ENCODE peak calls at places on chromosomes 16 and 17, in seven cellular contexts. T, I, Z, K, L, V and U are unnamed samples.

GRCh38 chr16:67538666-67539101 is 10.1 kb downstream of the RIPOR1 start:
- DNase-seq in V (no peak), L (no peak), Z (peak), I (peak), K (no peak), T (no peak), U (no peak)

GRCh38 chr16:12639044-12639443 is 164.6 kb downstream of the CPPED1 start:
- DNase-seq in K (no peak), L (no peak), V (peak), I (no peak), T (peak), Z (peak), U (no peak)

GRCh38 chr16:81707411-81708321 is 71.4 kb upstream of the PLCG2 start:
- DNase-seq in K (peak), L (no peak), Z (peak), T (peak), V (peak), I (peak), U (no peak)

GRCh38 chr16:55000595-55000994 is 69.9 kb downstream of the IRX5 start:
- DNase-seq in V (no peak), I (no peak), L (no peak), K (no peak), Z (peak), T (peak), U (no peak)

GRCh38 chr16:86668136-86668535 is 89.8 kb downstream of the FOXL1 start:
- DNase-seq in L (no peak), I (no peak), Z (peak), T (peak), V (no peak), K (no peak), U (no peak)

GRCh38 chr17:49523706-49524472 is 28.8 kb downstream of the NGFR start:
- DNase-seq in L (no peak), V (no peak), T (peak), K (no peak), Z (no peak), I (peak), U (peak)

GRCh38 chr17:41665566-41666335 is 22.9 kb upstream of the EIF1 start:
- DNase-seq in L (no peak), T (peak), Z (peak), V (no peak), K (peak), I (peak), U (no peak)

GRCh38 chr17:81044764-81045589 is 10.0 kb downstream of the BAIAP2 start:
- DNase-seq in Z (peak), V (no peak), K (peak), L (peak), I (peak), T (peak), U (no peak)

GRCh38 chr17:81061027-81061426 is 26.1 kb downstream of the BAIAP2 start:
- DNase-seq in V (no peak), K (no peak), T (no peak), L (no peak), I (no peak), Z (no peak), U (no peak)

GRCh38 chr16:1283296-1283695 is 26.1 kb upstream of the UBE2I start:
- DNase-seq in K (no peak), Z (no peak), V (no peak), L (no peak), T (no peak), I (no peak), U (no peak)

GRCh38 chr16:74216319-74216718 is 80.3 kb upstream of the PSMD7 start:
- DNase-seq in T (peak), I (no peak), Z (peak), L (no peak), K (no peak), V (no peak), U (no peak)

GRCh38 chr17:7854851-7855642 is at the start of gene TMEM88:
- DNase-seq in I (no peak), K (peak), L (no peak), V (no peak), Z (no peak), T (no peak), U (no peak)

GRCh38 chr16:30567160-30567990 is 4.1 kb downstream of the ZNF688 start:
- DNase-seq in T (peak), V (no peak), L (no peak), I (no peak), Z (no peak), K (no peak), U (no peak)

GRCh38 chr16:12341966-12342365 is 365.4 kb downstream of the SNX29 start:
- DNase-seq in T (peak), L (no peak), K (no peak), Z (no peak), I (no peak), V (no peak), U (no peak)

GRCh38 chr17:63358111-63358839 is 87.8 kb downstream of the CYB561 start:
- DNase-seq in K (no peak), V (peak), I (no peak), T (peak), Z (peak), L (peak), U (no peak)

GRCh38 chr16:22372882-22373661 is 1.3 kb downstream of the CDR2 start:
- DNase-seq in Z (no peak), L (no peak), I (no peak), V (no peak), K (no peak), T (no peak), U (no peak)

GRCh38 chr17:58520843-58521430 is 6.5 kb upstream of the MTMR4 start:
- DNase-seq in Z (no peak), T (peak), I (no peak), V (no peak), L (no peak), K (no peak), U (no peak)

GRCh38 chr16:10572611-10573010 is 7.8 kb downstream of the EMP2 start:
- DNase-seq in Z (no peak), V (no peak), K (no peak), T (no peak), I (no peak), L (no peak), U (no peak)

GRCh38 chr17:2090210-2090641 is 35.3 kb downstream of the HIC1 start:
- DNase-seq in T (no peak), Z (no peak), V (no peak), K (no peak), I (no peak), L (no peak), U (no peak)

GRCh38 chr17:61399131-61400057 is at the start of gene TBX2:
- DNase-seq in Z (peak), V (peak), K (peak), I (peak), T (peak), L (peak), U (no peak)

GRCh38 chr16:22353188-22353919 is 21.1 kb downstream of the CDR2 start:
- DNase-seq in T (peak), V (peak), I (no peak), L (no peak), K (no peak), Z (peak), U (no peak)

GRCh38 chr17:76078859-76079576 is at the start of gene ZACN:
- DNase-seq in K (no peak), I (no peak), T (no peak), V (no peak), Z (no peak), L (no peak), U (no peak)

GRCh38 chr17:8857919-8858318 is 9.6 kb downstream of the PIK3R6 start:
- DNase-seq in L (peak), Z (peak), T (peak), K (no peak), I (no peak), V (peak), U (no peak)

GRCh38 chr17:8732406-8733065 is 12.1 kb downstream of the CCDC42 start:
- DNase-seq in Z (no peak), L (no peak), V (no peak), I (no peak), K (no peak), T (peak), U (no peak)

GRCh38 chr17:17360087-17360730 is 57.0 kb downstream of the NT5M start:
- DNase-seq in V (no peak), K (no peak), Z (no peak), I (no peak), T (no peak), L (no peak), U (no peak)
- TF ChIP-seq CTCF in V (no peak), K (no peak), Z (no peak), I (no peak), T (no peak), L (no peak), U (no peak)

DNA sequence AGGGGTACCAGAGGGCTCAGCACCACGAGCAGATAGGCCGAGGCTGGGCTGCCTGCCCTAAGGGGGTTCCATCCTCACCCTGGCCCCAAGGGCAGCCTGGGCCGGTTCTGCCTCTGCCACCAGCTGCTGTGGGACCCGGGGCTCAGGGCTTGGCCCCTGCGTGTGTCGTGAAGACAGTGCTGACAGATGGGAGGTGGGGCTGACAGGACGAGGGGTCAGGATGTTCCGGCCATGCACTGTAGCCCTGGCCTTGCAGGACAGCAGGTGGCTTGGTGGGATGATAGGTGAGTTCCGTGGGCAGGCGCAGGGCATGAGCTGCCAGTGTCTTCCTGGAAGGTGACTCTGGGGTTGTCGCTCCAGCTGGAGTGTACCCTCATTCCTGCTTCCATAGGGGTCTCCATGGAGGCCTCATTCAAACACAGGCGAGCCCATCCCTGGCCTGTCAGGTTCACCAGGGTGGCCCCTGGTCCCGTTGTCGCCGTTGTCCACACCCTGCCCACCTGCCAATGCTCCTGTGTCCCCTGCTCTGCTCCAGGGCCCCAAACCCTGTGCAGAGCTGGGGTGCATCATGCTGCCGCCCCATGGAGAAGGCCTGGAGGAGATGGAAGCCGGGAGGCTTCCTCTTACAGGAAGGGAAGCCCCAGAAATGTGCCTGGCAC is 57.2 kb downstream of the WDR45B start:
- DNase-seq in L (no peak), K (no peak), V (no peak), I (no peak), Z (no peak), T (no peak), U (no peak)
- H3K4me3 ChIP-seq in L (no peak), K (no peak), V (no peak), I (no peak), Z (no peak), T (no peak), U (no peak)

DNA sequence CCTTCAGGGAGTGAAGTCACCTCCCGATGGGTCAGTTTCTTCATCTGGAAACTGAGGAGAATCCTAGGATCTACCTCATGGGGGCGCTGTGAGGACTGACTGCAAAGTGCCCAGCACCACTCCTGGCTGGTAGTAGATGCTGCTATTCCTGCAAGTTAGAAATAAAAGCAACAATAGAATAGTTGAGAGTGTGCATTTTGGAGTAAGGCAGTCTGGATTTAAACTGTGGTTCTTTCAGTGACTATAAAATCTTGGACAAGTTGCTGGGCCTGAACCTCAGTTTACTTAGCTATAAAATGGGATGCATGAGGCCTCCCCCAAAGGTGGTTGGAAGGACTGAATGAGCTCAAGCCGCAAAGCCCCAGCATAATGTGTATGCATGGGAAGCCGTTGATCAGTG is 70.6 kb downstream of the CYB5B start:
- DNase-seq in L (no peak), V (no peak), T (peak), Z (no peak), I (no peak), K (no peak), U (no peak)
- TF ChIP-seq CTCF in L (peak), V (no peak), T (peak), Z (peak), I (no peak), K (no peak), U (peak)

DNA sequence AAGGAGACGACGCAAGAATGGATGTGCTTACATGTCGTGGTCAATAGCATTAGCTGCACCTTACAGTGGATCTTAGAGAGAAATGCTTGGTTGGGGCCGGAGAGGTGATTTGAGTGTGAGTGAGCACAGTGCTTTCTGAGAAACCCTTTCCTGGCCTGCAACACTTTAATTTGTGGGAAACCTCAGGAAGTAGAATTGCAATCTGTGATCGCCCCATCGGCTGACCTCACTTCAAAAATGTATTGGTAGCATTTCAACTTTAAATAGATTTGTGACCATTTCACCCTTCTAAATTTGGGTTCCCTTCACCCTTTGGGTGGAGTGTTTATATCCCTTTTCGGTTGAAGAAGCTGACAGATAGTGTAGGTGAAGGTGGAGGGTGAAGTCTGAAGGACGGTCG is 13.2 kb downstream of the PRKCB start:
- DNase-seq in T (no peak), L (no peak), V (no peak), I (no peak), Z (no peak), K (no peak), U (no peak)
- H3K4me3 ChIP-seq in T (no peak), L (no peak), V (no peak), I (no peak), Z (no peak), K (no peak), U (no peak)